ENCODE peak calls at places on chromosomes 6 and 20, in four cellular contexts. P is K562, I is GM12878, K is HL-60. R is an unnamed sample.

GRCh38 chr6:163183791-163184190 is 230.7 kb upstream of the QKI start:
- DNase-seq in P (no peak), I (no peak), K (no peak), R (no peak)

GRCh38 chr6:113645576-113645970 is 211.6 kb upstream of the MARCKS start:
- DNase-seq in P (no peak), I (no peak), K (no peak), R (no peak)

GRCh38 chr20:46053416-46053815 is 24.4 kb downstream of the SLC12A5 start:
- DNase-seq in P (no peak), I (no peak), K (no peak), R (no peak)

GRCh38 chr6:37812835-37813234 is 6.7 kb upstream of the ZFAND3 start:
- DNase-seq in P (no peak), I (no peak), K (peak; percentile 47), R (no peak)

GRCh38 chr6:111604259-111605099 is 1.2 kb downstream of the TRAF3IP2 start:
- DNase-seq in P (no peak), I (no peak), K (peak; percentile 46), R (no peak)

GRCh38 chr6:109362102-109362884 is 20.0 kb downstream of the CD164 start:
- DNase-seq in P (no peak), I (no peak), K (no peak), R (no peak)

GRCh38 chr6:150877928-150878327 is 12.4 kb downstream of the MTHFD1L start:
- DNase-seq in P (no peak), I (no peak), K (no peak), R (no peak)

GRCh38 chr20:37393196-37393862 is 47.4 kb downstream of the SRC start:
- DNase-seq in P (no peak), I (no peak), K (no peak), R (no peak)

GRCh38 chr6:105733556-105734162 is 330.8 kb upstream of the PREP start:
- DNase-seq in P (peak; percentile 18), I (no peak), K (no peak), R (no peak)

GRCh38 chr6:75480425-75480824 is 13.2 kb downstream of the FILIP1 start:
- DNase-seq in P (no peak), I (no peak), K (no peak), R (no peak)

GRCh38 chr6:113584767-113585166 is 272.4 kb upstream of the MARCKS start:
- DNase-seq in P (no peak), I (no peak), K (no peak), R (no peak)

GRCh38 chr6:73798592-73798991 is 102.6 kb downstream of the CD109 start:
- DNase-seq in P (no peak), I (no peak), K (no peak), R (no peak)

GRCh38 chr6:71419217-71419953 is 130.8 kb downstream of the OGFRL1 start:
- DNase-seq in P (no peak), I (no peak), K (no peak), R (no peak)

GRCh38 chr6:15662246-15663056 is at the start of gene DTNBP1:
- DNase-seq in P (peak; percentile 82), I (peak; percentile 40), K (peak; percentile 74), R (peak; percentile 65)

GRCh38 chr20:10467985-10468845 is 33.1 kb downstream of the SLX4IP start:
- DNase-seq in P (no peak), I (no peak), K (no peak), R (no peak)

GRCh38 chr6:118565317-118565960 is 17.3 kb downstream of the PLN start:
- DNase-seq in P (peak; percentile 17), I (peak; percentile 65), K (no peak), R (peak; percentile 17)

GRCh38 chr6:148969679-148970078 is 222.8 kb downstream of the UST start:
- DNase-seq in P (no peak), I (no peak), K (no peak), R (no peak)

GRCh38 chr6:41470341-41471063 is 75.7 kb upstream of the FOXP4 start:
- DNase-seq in P (no peak), I (no peak), K (no peak), R (no peak)

GRCh38 chr6:116073765-116074450 is 13.2 kb upstream of the FRK start:
- DNase-seq in P (no peak), I (no peak), K (no peak), R (no peak)

GRCh38 chr20:53914861-53915458 is 155.4 kb downstream of the BCAS1 start:
- DNase-seq in P (peak; percentile 27), I (no peak), K (no peak), R (no peak)

GRCh38 chr6:88365656-88366055 is 199.5 kb upstream of the CNR1 start:
- DNase-seq in P (no peak), I (no peak), K (no peak), R (no peak)

GRCh38 chr20:22922987-22923386 is 112.1 kb upstream of the SSTR4 start:
- DNase-seq in P (no peak), I (no peak), K (no peak), R (no peak)

GRCh38 chr20:58815448-58815847 is 35.3 kb downstream of the GNAS-AS1 start:
- DNase-seq in P (no peak), I (no peak), K (no peak), R (no peak)

GRCh38 chr6:142902636-142903053 is 42.3 kb downstream of the HIVEP2 start:
- DNase-seq in P (peak; percentile 27), I (peak; percentile 67), K (peak; percentile 78), R (no peak)

GRCh38 chr20:4959582-4959981 is 41.7 kb downstream of the SLC23A2 start:
- DNase-seq in P (no peak), I (no peak), K (peak; percentile 14), R (no peak)

GRCh38 chr6:169162249-169162967 is 91.2 kb downstream of the THBS2 start:
- DNase-seq in P (no peak), I (no peak), K (no peak), R (no peak)

GRCh38 chr20:51195419-51195901 is 172.6 kb upstream of the KCNG1 start:
- DNase-seq in P (peak; percentile 12), I (no peak), K (no peak), R (no peak)

GRCh38 chr6:11865926-11866325 is 87.3 kb upstream of the ADTRP start:
- DNase-seq in P (no peak), I (no peak), K (no peak), R (no peak)

GRCh38 chr6:74568851-74569250 is 637.0 kb downstream of the COL12A1 start:
- DNase-seq in P (no peak), I (no peak), K (no peak), R (no peak)

GRCh38 chr20:63095718-63096654 is 89.2 kb upstream of the BHLHE23 start:
- DNase-seq in P (no peak), I (no peak), K (no peak), R (no peak)

GRCh38 chr6:9522101-9522500 is 892.8 kb downstream of the TFAP2A start:
- DNase-seq in P (no peak), I (no peak), K (no peak), R (no peak)

GRCh38 chr6:9521152-9521530 is 893.7 kb downstream of the TFAP2A start:
- DNase-seq in P (no peak), I (peak; percentile 26), K (no peak), R (no peak)

GRCh38 chr6:9520417-9521151 is 894.3 kb downstream of the TFAP2A start:
- DNase-seq in P (no peak), I (peak; percentile 25), K (no peak), R (no peak)

GRCh38 chr6:9527679-9528286 is 887.1 kb downstream of the TFAP2A start:
- DNase-seq in P (no peak), I (no peak), K (peak; percentile 25), R (no peak)

DNA sequence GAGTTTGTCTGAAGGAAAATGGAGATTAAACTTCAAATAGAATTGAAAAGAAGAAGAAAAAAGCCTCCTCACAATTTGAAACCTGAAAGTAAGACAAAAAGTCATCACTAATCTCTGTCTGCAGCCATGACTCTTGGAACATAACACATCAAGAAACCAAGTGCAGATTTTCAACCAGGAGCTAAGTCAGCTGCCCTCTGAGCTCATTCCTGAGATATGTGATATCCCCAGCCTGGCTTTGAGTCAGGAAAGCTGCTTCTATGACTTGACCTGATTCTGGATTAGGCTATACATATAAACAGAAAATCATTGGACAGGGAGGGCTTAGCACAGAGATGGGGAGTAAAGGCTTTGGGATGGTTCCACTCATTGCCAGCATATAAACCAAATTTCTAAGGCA is 891.4 kb downstream of the TFAP2A start:
- DNase-seq in P (no peak), I (no peak), K (no peak), R (no peak)
- TF ChIP-seq POLR2AphosphoS5 in P (no peak), I (no peak), K (no peak), R (no peak)

GRCh38 chr6:5201271-5201670 is 59.5 kb downstream of the LYRM4 start:
- DNase-seq in P (no peak), I (no peak), K (no peak), R (no peak)
- TF ChIP-seq SPI1 in P (no peak), I (no peak), K (no peak), R (no peak)

GRCh38 chr6:137731600-137731959 is 135.5 kb upstream of the TNFAIP3 start:
- DNase-seq in P (no peak), I (no peak), K (no peak), R (no peak)
- TF ChIP-seq POLR2AphosphoS5 in P (no peak), I (no peak), K (no peak), R (no peak)

GRCh38 chr6:119587537-119587936 is 238.0 kb upstream of the MAN1A1 start:
- DNase-seq in P (no peak), I (no peak), K (no peak), R (no peak)
- TF ChIP-seq SPI1 in P (no peak), I (no peak), K (no peak), R (no peak)

GRCh38 chr6:30770164-30770563 is 25.8 kb upstream of the IER3 start:
- DNase-seq in P (no peak), I (no peak), K (no peak), R (no peak)
- TF ChIP-seq POLR2AphosphoS5 in P (no peak), I (no peak), K (no peak), R (no peak)